ENCODE peak calls at places on chromosomes 3 and 15, in six cellular contexts. Q is neuronal stem cell, D is IMR-90, V is H1, C is trophoblast cell, S is mesenchymal stem cell. J is an unnamed sample. For H3K36me3 and H3K4me1, the result is how much of the 10 kb centered on the place peaks cover.

GRCh38 chr15:91866971-91867372 is 13.5 kb downstream of the SLCO3A1 start:
- DNase-seq in Q (no peak), D (no peak), V (no peak), C (peak), S (peak), J (no peak)

GRCh38 chr3:37891227-37891626 is 29.5 kb downstream of the CTDSPL start:
- DNase-seq in Q (no peak), D (no peak), V (no peak), C (no peak), S (no peak), J (no peak)

GRCh38 chr3:47909607-47910006 is 106.6 kb downstream of the MAP4 start:
- DNase-seq in Q (no peak), D (no peak), V (no peak), C (no peak), S (no peak), J (no peak)

GRCh38 chr3:13461169-13462124 is 18.7 kb upstream of the HDAC11 start:
- DNase-seq in Q (peak), D (peak), V (peak), C (peak), S (peak), J (peak)

GRCh38 chr3:191484461-191484860 is 23.5 kb downstream of the PYDC2 start:
- DNase-seq in Q (no peak), D (no peak), V (no peak), C (no peak), S (no peak), J (no peak)

GRCh38 chr3:125120370-125121122 is 64.7 kb upstream of the HEG1 start:
- DNase-seq in Q (peak), D (no peak), V (peak), C (no peak), S (no peak), J (peak)

GRCh38 chr3:4805662-4806061 is 173.6 kb upstream of the BHLHE40 start:
- DNase-seq in Q (no peak), D (no peak), V (no peak), C (no peak), S (no peak), J (no peak)

GRCh38 chr15:42876224-42876623 is 44.4 kb downstream of the TTBK2 start:
- DNase-seq in Q (no peak), D (no peak), V (no peak), C (no peak), S (no peak), J (no peak)

GRCh38 chr3:192817506-192817905 is 90.2 kb upstream of the FGF12 start:
- DNase-seq in Q (no peak), D (no peak), V (no peak), C (no peak), S (no peak), J (no peak)

GRCh38 chr3:155352900-155353490 is 59.5 kb upstream of the STRIT1 start:
- DNase-seq in Q (no peak), D (peak), V (no peak), C (no peak), S (peak), J (peak)

GRCh38 chr3:12601072-12601471 is 44.2 kb downstream of the MKRN2 start:
- DNase-seq in Q (no peak), D (no peak), V (no peak), C (no peak), S (no peak), J (no peak)

GRCh38 chr3:1506090-1506489 is 413.3 kb downstream of the CNTN6 start:
- DNase-seq in Q (no peak), D (no peak), V (no peak), C (no peak), S (no peak), J (peak)

GRCh38 chr3:123330441-123330991 is 118.4 kb downstream of the ADCY5 start:
- DNase-seq in Q (no peak), D (no peak), V (no peak), C (no peak), S (no peak), J (no peak)

GRCh38 chr3:101850327-101851048 is 1.2 kb downstream of the NFKBIZ start:
- DNase-seq in Q (no peak), D (peak), V (no peak), C (no peak), S (peak), J (no peak)

GRCh38 chr15:56491110-56491722 is 26.3 kb upstream of the MNS1 start:
- DNase-seq in Q (peak), D (peak), V (peak), C (peak), S (peak), J (peak)

GRCh38 chr3:105593315-105593714 is 226.6 kb downstream of the ALCAM start:
- DNase-seq in Q (no peak), D (no peak), V (no peak), C (no peak), S (no peak), J (no peak)

GRCh38 chr3:141153679-141153966 is 78.0 kb upstream of the PXYLP1 start:
- DNase-seq in Q (no peak), D (no peak), V (no peak), C (no peak), S (no peak), J (no peak)

GRCh38 chr3:47250309-47251060 is 32.1 kb downstream of the KIF9 start:
- DNase-seq in Q (peak), D (peak), V (no peak), C (peak), S (peak), J (peak)

GRCh38 chr15:30921106-30921505 is 17.4 kb downstream of the FAN1 start:
- DNase-seq in Q (no peak), D (no peak), V (no peak), C (no peak), S (no peak), J (no peak)

GRCh38 chr15:30917013-30917412 is 13.3 kb downstream of the FAN1 start:
- DNase-seq in Q (no peak), D (no peak), V (no peak), C (no peak), S (no peak), J (no peak)

GRCh38 chr15:30917675-30918074 is 14.0 kb downstream of the FAN1 start:
- DNase-seq in Q (no peak), D (no peak), V (no peak), C (no peak), S (no peak), J (no peak)

GRCh38 chr15:30919877-30920550 is 16.3 kb downstream of the FAN1 start:
- DNase-seq in Q (no peak), D (no peak), V (no peak), C (no peak), S (no peak), J (no peak)

GRCh38 chr15:30918366-30918765 is 14.7 kb downstream of the FAN1 start:
- DNase-seq in Q (no peak), D (no peak), V (no peak), C (no peak), S (no peak), J (no peak)
- H3K36me3 ChIP-seq in Q (under half), D (under half), V (under half), C (under half), S (half or more), J (under half)

GRCh38 chr3:9400626-9401025 is 3.2 kb downstream of the SETD5 start:
- DNase-seq in Q (no peak), D (no peak), V (no peak), C (no peak), S (peak), J (peak)

GRCh38 chr3:9397911-9398714 is 698 bp downstream of the SETD5 start:
- DNase-seq in Q (peak), D (peak), V (peak), C (no peak), S (peak), J (peak)

GRCh38 chr3:9399746-9400145 is 2.3 kb downstream of the SETD5 start:
- DNase-seq in Q (peak), D (peak), V (no peak), C (peak), S (peak), J (peak)

GRCh38 chr3:9397331-9397910 is at the start of gene SETD5:
- DNase-seq in Q (peak), D (peak), V (peak), C (peak), S (peak), J (peak)

GRCh38 chr3:9398715-9399708 is 1.6 kb downstream of the SETD5 start:
- DNase-seq in Q (no peak), D (peak), V (no peak), C (peak), S (peak), J (peak)
- H3K4ac ChIP-seq in Q (no peak), D (peak), V (peak), C (peak), S (no peak), J (peak)

GRCh38 chr3:52894756-52895155 is 2.6 kb downstream of the STIMATE start:
- DNase-seq in Q (no peak), D (no peak), V (no peak), C (no peak), S (no peak), J (no peak)

GRCh38 chr3:52895416-52895815 is 1.9 kb downstream of the STIMATE start:
- DNase-seq in Q (no peak), D (no peak), V (no peak), C (no peak), S (no peak), J (no peak)

GRCh38 chr3:52897130-52898109 is at the start of gene STIMATE:
- DNase-seq in Q (peak), D (peak), V (peak), C (peak), S (peak), J (peak)

GRCh38 chr3:52893723-52894122 is 3.6 kb downstream of the STIMATE start:
- DNase-seq in Q (no peak), D (no peak), V (no peak), C (no peak), S (no peak), J (no peak)

GRCh38 chr3:52896613-52897012 is 735 bp downstream of the STIMATE start:
- DNase-seq in Q (no peak), D (no peak), V (no peak), C (no peak), S (no peak), J (peak)
- H3K4me1 ChIP-seq in Q (under half), D (under half), V (under half), C (under half), S (under half), J (under half)

GRCh38 chr3:52547143-52547542 is 10.7 kb downstream of the UQCC5 start:
- DNase-seq in Q (no peak), D (no peak), V (no peak), C (no peak), S (no peak), J (no peak)
- H3K36me3 ChIP-seq in Q (under half), D (under half), V (under half), C (under half), S (half or more), J (under half)

GRCh38 chr3:187822402-187822801 is 77.1 kb upstream of the BCL6 start:
- DNase-seq in Q (no peak), D (no peak), V (peak), C (no peak), S (no peak), J (no peak)
- H3K4ac ChIP-seq in Q (no peak), D (no peak), V (no peak), C (no peak), S (no peak), J (no peak)

DNA sequence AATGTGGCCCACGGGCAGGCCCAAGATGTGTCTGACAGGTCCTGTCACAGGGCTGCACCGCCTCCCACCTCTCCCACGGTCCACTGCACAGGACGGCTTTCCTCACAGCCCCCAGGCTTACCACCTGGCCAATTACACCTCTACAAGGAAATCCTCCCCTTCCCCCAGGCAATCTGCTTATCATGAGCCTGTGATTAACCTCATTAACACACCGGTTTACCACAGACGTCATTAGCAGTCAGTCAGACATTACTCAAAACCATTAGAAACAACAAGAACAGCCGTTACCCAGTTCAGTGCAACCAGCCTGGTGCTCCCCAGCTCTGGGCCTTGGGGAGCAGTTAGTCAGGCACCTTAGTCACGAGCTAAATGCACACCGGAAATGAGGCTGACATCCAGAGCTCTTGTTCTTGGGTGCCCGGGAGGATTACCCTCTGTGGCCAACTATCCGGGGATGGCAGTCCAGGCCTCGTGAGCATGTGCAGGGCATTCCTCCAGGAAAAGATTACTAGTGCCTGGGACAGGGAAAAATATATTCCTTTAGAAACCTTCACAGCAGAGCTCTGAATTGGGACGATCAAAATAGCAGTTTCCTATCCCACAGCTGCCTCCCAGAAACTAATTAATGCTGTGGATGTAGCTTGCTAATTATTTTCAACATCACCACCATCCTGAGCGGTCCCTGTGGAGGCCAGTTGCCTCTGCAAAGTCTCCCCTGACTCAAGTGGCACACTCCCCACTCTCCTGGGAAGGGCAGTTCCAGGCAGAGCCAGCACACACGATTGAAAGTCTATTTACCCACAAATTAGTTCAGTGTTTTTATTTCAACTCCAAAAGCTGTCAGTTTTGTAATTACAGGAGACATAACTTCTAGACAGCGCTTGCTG is 117.4 kb upstream of the ZBED2 start:
- DNase-seq in Q (no peak), D (no peak), V (no peak), C (no peak), S (no peak), J (peak)
- H3K4me1 ChIP-seq in Q (under half), D (under half), V (under half), C (under half), S (under half), J (under half)

J was measured in mesendoderm.